ENCODE peak calls at places on chromosomes 3 and 15, in eight cellular contexts. One of them, this sample, is unnamed.
A peak's percentile ranks its signal among the peaks of the same experiment; 100 is the strongest.

GRCh38 chr3:124558898-124559649 is 171.2 kb upstream of the UMPS start:
- DNase-seq in A172: peak; percentile 98
- DNase-seq in mammary epithelial cell: peak; percentile 77
- DNase-seq in SJSA1: peak; percentile 92
- DNase-seq in NCI-H460: peak; percentile 47
- DNase-seq in frontal cortex: peak; percentile 63
- DNase-seq in stimulated activated CD8-positive, alpha-beta memory T cell treated with anti-CD3 and anti-CD28 coated beads, Interleukin-7, amount 100 ng/mL, for 1 hour: no peak
- DNase-seq in kidney epithelial cell: peak; percentile 76
- DNase-seq in this sample: no peak

GRCh38 chr3:127150915-127151564 is 41.9 kb upstream of the PRR23E start:
- DNase-seq in A172: no peak
- DNase-seq in mammary epithelial cell: no peak
- DNase-seq in SJSA1: no peak
- DNase-seq in NCI-H460: no peak
- DNase-seq in frontal cortex: no peak
- DNase-seq in stimulated activated CD8-positive, alpha-beta memory T cell treated with anti-CD3 and anti-CD28 coated beads, Interleukin-7, amount 100 ng/mL, for 1 hour: no peak
- DNase-seq in kidney epithelial cell: no peak
- DNase-seq in this sample: no peak

GRCh38 chr3:38029400-38030125 is at the start of gene PLCD1:
- DNase-seq in A172: no peak
- DNase-seq in mammary epithelial cell: peak; percentile 48
- DNase-seq in SJSA1: peak; percentile 60
- DNase-seq in NCI-H460: no peak
- DNase-seq in frontal cortex: peak; percentile 90
- DNase-seq in stimulated activated CD8-positive, alpha-beta memory T cell treated with anti-CD3 and anti-CD28 coated beads, Interleukin-7, amount 100 ng/mL, for 1 hour: no peak
- DNase-seq in kidney epithelial cell: no peak
- DNase-seq in this sample: peak; percentile 52

GRCh38 chr3:149625795-149626194 is 32.0 kb downstream of the WWTR1 start:
- DNase-seq in A172: peak; percentile 87
- DNase-seq in mammary epithelial cell: peak; percentile 39
- DNase-seq in SJSA1: no peak
- DNase-seq in NCI-H460: no peak
- DNase-seq in frontal cortex: no peak
- DNase-seq in stimulated activated CD8-positive, alpha-beta memory T cell treated with anti-CD3 and anti-CD28 coated beads, Interleukin-7, amount 100 ng/mL, for 1 hour: no peak
- DNase-seq in kidney epithelial cell: no peak
- DNase-seq in this sample: no peak

GRCh38 chr15:74773731-74774252 is 8.1 kb upstream of the CSK start:
- DNase-seq in A172: no peak
- DNase-seq in mammary epithelial cell: peak; percentile 74
- DNase-seq in SJSA1: no peak
- DNase-seq in NCI-H460: no peak
- DNase-seq in frontal cortex: no peak
- DNase-seq in stimulated activated CD8-positive, alpha-beta memory T cell treated with anti-CD3 and anti-CD28 coated beads, Interleukin-7, amount 100 ng/mL, for 1 hour: no peak
- DNase-seq in kidney epithelial cell: no peak
- DNase-seq in this sample: no peak

GRCh38 chr3:84547971-84548970 is 410.5 kb upstream of the CADM2 start:
- DNase-seq in A172: peak; percentile 58
- DNase-seq in mammary epithelial cell: peak; percentile 16
- DNase-seq in SJSA1: no peak
- DNase-seq in NCI-H460: peak; percentile 29
- DNase-seq in frontal cortex: peak; percentile 5
- DNase-seq in stimulated activated CD8-positive, alpha-beta memory T cell treated with anti-CD3 and anti-CD28 coated beads, Interleukin-7, amount 100 ng/mL, for 1 hour: no peak
- DNase-seq in kidney epithelial cell: no peak
- DNase-seq in this sample: no peak

GRCh38 chr3:14494973-14495300 is 45.2 kb downstream of the GRIP2 start:
- DNase-seq in A172: no peak
- DNase-seq in mammary epithelial cell: no peak
- DNase-seq in SJSA1: no peak
- DNase-seq in NCI-H460: no peak
- DNase-seq in frontal cortex: no peak
- DNase-seq in stimulated activated CD8-positive, alpha-beta memory T cell treated with anti-CD3 and anti-CD28 coated beads, Interleukin-7, amount 100 ng/mL, for 1 hour: no peak
- DNase-seq in kidney epithelial cell: no peak
- DNase-seq in this sample: no peak

GRCh38 chr15:90001062-90001682 is at the start of gene ZNF710:
- DNase-seq in A172: peak; percentile 50
- DNase-seq in mammary epithelial cell: peak; percentile 56
- DNase-seq in SJSA1: peak; percentile 69
- DNase-seq in NCI-H460: peak; percentile 45
- DNase-seq in frontal cortex: peak; percentile 81
- DNase-seq in stimulated activated CD8-positive, alpha-beta memory T cell treated with anti-CD3 and anti-CD28 coated beads, Interleukin-7, amount 100 ng/mL, for 1 hour: no peak
- DNase-seq in kidney epithelial cell: no peak
- DNase-seq in this sample: peak; percentile 62

GRCh38 chr3:29334652-29335189 is 53.9 kb downstream of the RBMS3 start:
- DNase-seq in A172: no peak
- DNase-seq in mammary epithelial cell: no peak
- DNase-seq in SJSA1: no peak
- DNase-seq in NCI-H460: no peak
- DNase-seq in frontal cortex: no peak
- DNase-seq in stimulated activated CD8-positive, alpha-beta memory T cell treated with anti-CD3 and anti-CD28 coated beads, Interleukin-7, amount 100 ng/mL, for 1 hour: no peak
- DNase-seq in kidney epithelial cell: no peak
- DNase-seq in this sample: no peak

GRCh38 chr3:66592061-66592875 is 91.4 kb upstream of the LRIG1 start:
- DNase-seq in A172: no peak
- DNase-seq in mammary epithelial cell: no peak
- DNase-seq in SJSA1: peak; percentile 46
- DNase-seq in NCI-H460: no peak
- DNase-seq in frontal cortex: no peak
- DNase-seq in stimulated activated CD8-positive, alpha-beta memory T cell treated with anti-CD3 and anti-CD28 coated beads, Interleukin-7, amount 100 ng/mL, for 1 hour: no peak
- DNase-seq in kidney epithelial cell: no peak
- DNase-seq in this sample: no peak

GRCh38 chr15:29170496-29170895 is 99.1 kb downstream of the NSMCE3 start:
- DNase-seq in A172: no peak
- DNase-seq in mammary epithelial cell: no peak
- DNase-seq in SJSA1: no peak
- DNase-seq in NCI-H460: no peak
- DNase-seq in frontal cortex: no peak
- DNase-seq in stimulated activated CD8-positive, alpha-beta memory T cell treated with anti-CD3 and anti-CD28 coated beads, Interleukin-7, amount 100 ng/mL, for 1 hour: no peak
- DNase-seq in kidney epithelial cell: no peak
- DNase-seq in this sample: no peak

GRCh38 chr15:41904487-41905359 is 10.9 kb upstream of the SPTBN5 start:
- DNase-seq in A172: peak; percentile 69
- DNase-seq in mammary epithelial cell: peak; percentile 42
- DNase-seq in SJSA1: peak; percentile 66
- DNase-seq in NCI-H460: peak; percentile 57
- DNase-seq in frontal cortex: peak; percentile 84
- DNase-seq in stimulated activated CD8-positive, alpha-beta memory T cell treated with anti-CD3 and anti-CD28 coated beads, Interleukin-7, amount 100 ng/mL, for 1 hour: peak; percentile 64
- DNase-seq in kidney epithelial cell: no peak
- DNase-seq in this sample: peak; percentile 46

GRCh38 chr15:39195988-39196486 is 384.8 kb upstream of the THBS1 start:
- DNase-seq in A172: peak; percentile 80
- DNase-seq in mammary epithelial cell: peak; percentile 100
- DNase-seq in SJSA1: peak; percentile 94
- DNase-seq in NCI-H460: no peak
- DNase-seq in frontal cortex: no peak
- DNase-seq in stimulated activated CD8-positive, alpha-beta memory T cell treated with anti-CD3 and anti-CD28 coated beads, Interleukin-7, amount 100 ng/mL, for 1 hour: no peak
- DNase-seq in kidney epithelial cell: peak; percentile 59
- DNase-seq in this sample: no peak

GRCh38 chr3:46410669-46411068 is 3.6 kb downstream of the CCRL2 start:
- DNase-seq in A172: no peak
- DNase-seq in mammary epithelial cell: no peak
- DNase-seq in SJSA1: no peak
- DNase-seq in NCI-H460: no peak
- DNase-seq in frontal cortex: no peak
- DNase-seq in stimulated activated CD8-positive, alpha-beta memory T cell treated with anti-CD3 and anti-CD28 coated beads, Interleukin-7, amount 100 ng/mL, for 1 hour: no peak
- DNase-seq in kidney epithelial cell: no peak
- DNase-seq in this sample: no peak

GRCh38 chr3:87491843-87492242 is 215.5 kb upstream of the POU1F1 start:
- DNase-seq in A172: no peak
- DNase-seq in mammary epithelial cell: no peak
- DNase-seq in SJSA1: no peak
- DNase-seq in NCI-H460: no peak
- DNase-seq in frontal cortex: no peak
- DNase-seq in stimulated activated CD8-positive, alpha-beta memory T cell treated with anti-CD3 and anti-CD28 coated beads, Interleukin-7, amount 100 ng/mL, for 1 hour: no peak
- DNase-seq in kidney epithelial cell: no peak
- DNase-seq in this sample: no peak

GRCh38 chr3:126488205-126488604 is 12.5 kb upstream of the ZXDC start:
- DNase-seq in A172: no peak
- DNase-seq in mammary epithelial cell: no peak
- DNase-seq in SJSA1: no peak
- DNase-seq in NCI-H460: no peak
- DNase-seq in frontal cortex: no peak
- DNase-seq in stimulated activated CD8-positive, alpha-beta memory T cell treated with anti-CD3 and anti-CD28 coated beads, Interleukin-7, amount 100 ng/mL, for 1 hour: no peak
- DNase-seq in kidney epithelial cell: no peak
- DNase-seq in this sample: no peak

GRCh38 chr3:142586803-142587406 is 8.4 kb upstream of the ATR start:
- DNase-seq in A172: peak; percentile 88
- DNase-seq in mammary epithelial cell: peak; percentile 78
- DNase-seq in SJSA1: peak; percentile 57
- DNase-seq in NCI-H460: peak; percentile 84
- DNase-seq in frontal cortex: peak; percentile 51
- DNase-seq in stimulated activated CD8-positive, alpha-beta memory T cell treated with anti-CD3 and anti-CD28 coated beads, Interleukin-7, amount 100 ng/mL, for 1 hour: no peak
- DNase-seq in kidney epithelial cell: no peak
- DNase-seq in this sample: no peak

GRCh38 chr15:65249641-65250040 is 37.0 kb downstream of the PARP16 start:
- DNase-seq in A172: no peak
- DNase-seq in mammary epithelial cell: peak; percentile 15
- DNase-seq in SJSA1: no peak
- DNase-seq in NCI-H460: no peak
- DNase-seq in frontal cortex: no peak
- DNase-seq in stimulated activated CD8-positive, alpha-beta memory T cell treated with anti-CD3 and anti-CD28 coated beads, Interleukin-7, amount 100 ng/mL, for 1 hour: no peak
- DNase-seq in kidney epithelial cell: no peak
- DNase-seq in this sample: peak; percentile 44

This sample was measured in T-helper 2 cell.